ENCODE peak calls at places on chromosomes 13 and 19, in seven cellular contexts. K is BJ, X is cardiac fibroblast, S is left ventricle myocardium inferior, D is neural crest cell, M is uterus, U is gastrocnemius medialis. N is an unnamed sample.

GRCh38 chr13:105196052-105196451 is 1339.4 kb downstream of the EFNB2 start:
- DNase-seq in U (no peak), X (peak), K (no peak), D (no peak), S (no peak), M (no peak), N (peak)

GRCh38 chr13:29452773-29453574 is 142.5 kb downstream of the SLC7A1 start:
- DNase-seq in D (no peak), S (no peak), K (peak), M (no peak), X (no peak), U (no peak), N (no peak)

GRCh38 chr19:15010497-15011255 is 31.0 kb upstream of the SLC1A6 start:
- DNase-seq in U (no peak), S (no peak), X (no peak), M (no peak), D (no peak), K (no peak), N (no peak)

GRCh38 chr13:28299941-28300340 is 161.6 kb downstream of the PAN3 start:
- DNase-seq in M (no peak), D (no peak), U (no peak), K (no peak), S (no peak), X (no peak), N (no peak)

GRCh38 chr13:26046639-26047038 is 5.2 kb downstream of the SHISA2 start:
- DNase-seq in D (no peak), S (no peak), X (no peak), K (no peak), U (no peak), M (no peak), N (no peak)

GRCh38 chr19:55027472-55028337 is 10.4 kb downstream of the GP6 start:
- DNase-seq in S (no peak), K (no peak), U (no peak), D (no peak), M (no peak), X (no peak), N (peak)

GRCh38 chr19:19544257-19545127 is 6.4 kb downstream of the CILP2 start:
- DNase-seq in S (no peak), D (no peak), X (no peak), U (no peak), M (no peak), K (no peak), N (no peak)

GRCh38 chr13:113922412-113923118 is 51.3 kb downstream of the C13orf46 start:
- DNase-seq in U (no peak), S (no peak), K (no peak), M (peak), D (no peak), X (peak), N (no peak)

GRCh38 chr13:79646880-79647279 is 165.9 kb downstream of the NDFIP2 start:
- DNase-seq in U (no peak), S (no peak), D (no peak), M (no peak), K (no peak), X (no peak), N (no peak)

GRCh38 chr19:48170817-48171347 is 402 bp downstream of the ZSWIM9 start:
- DNase-seq in M (no peak), S (no peak), X (no peak), K (no peak), U (no peak), D (no peak), N (no peak)

GRCh38 chr19:41575998-41576397 is at the start of gene CEACAM21:
- DNase-seq in U (peak), S (peak), D (no peak), K (no peak), M (peak), X (no peak), N (no peak)

GRCh38 chr13:50788551-50788950 is 54.9 kb downstream of the DLEU7 start:
- DNase-seq in D (no peak), M (no peak), X (no peak), U (no peak), S (no peak), K (no peak), N (no peak)

GRCh38 chr13:50989476-50989875 is 79.9 kb downstream of the RNASEH2B start:
- DNase-seq in D (no peak), K (no peak), M (peak), U (no peak), X (peak), S (no peak), N (no peak)

GRCh38 chr19:46728693-46729339 is 11.9 kb upstream of the PRKD2 start:
- DNase-seq in M (peak), S (peak), X (peak), K (no peak), D (peak), U (no peak), N (peak)

GRCh38 chr19:13164370-13165090 is 14.3 kb downstream of the IER2 start:
- DNase-seq in X (peak), D (peak), M (peak), U (no peak), S (peak), K (no peak), N (peak)

GRCh38 chr19:16876904-16877361 is 11.9 kb upstream of the F2RL3 start:
- DNase-seq in X (peak), S (no peak), D (no peak), K (no peak), M (no peak), U (no peak), N (no peak)

GRCh38 chr13:31431722-31432137 is 232.0 kb downstream of the B3GLCT start:
- DNase-seq in D (peak), X (peak), U (no peak), M (peak), S (peak), K (no peak), N (peak)

GRCh38 chr19:42051166-42052115 is 18.6 kb downstream of the GRIK5 start:
- DNase-seq in K (no peak), S (no peak), D (no peak), U (no peak), X (no peak), M (no peak), N (peak)

GRCh38 chr13:51998723-51999471 is 12.4 kb downstream of the ATP7B start:
- DNase-seq in X (no peak), U (no peak), D (no peak), S (no peak), M (no peak), K (no peak), N (no peak)

GRCh38 chr19:49443366-49444099 is 2.2 kb upstream of the SLC17A7 start:
- DNase-seq in K (peak), M (peak), U (peak), X (peak), D (peak), S (peak), N (peak)

GRCh38 chr13:112229992-112230872 is 145.9 kb upstream of the SPACA7 start:
- DNase-seq in S (no peak), K (no peak), D (no peak), U (no peak), M (no peak), X (no peak), N (no peak)

GRCh38 chr19:16587031-16588023 is 15.1 kb upstream of the SLC35E1 start:
- DNase-seq in K (no peak), U (no peak), S (no peak), M (no peak), X (no peak), D (no peak), N (no peak)

GRCh38 chr19:42018503-42019193 is 24.6 kb upstream of the ATP1A3 start:
- DNase-seq in U (no peak), K (no peak), M (no peak), D (no peak), S (no peak), X (no peak), N (no peak)

GRCh38 chr13:37869756-37870488 is at the start of gene TRPC4:
- DNase-seq in U (no peak), M (peak), S (peak), X (peak), D (peak), K (no peak), N (peak)

GRCh38 chr13:108597943-108598342 is 31.5 kb upstream of the MYO16 start:
- DNase-seq in U (no peak), K (no peak), S (no peak), X (no peak), M (no peak), D (no peak), N (no peak)

GRCh38 chr19:1776606-1777147 is 23.4 kb downstream of the ONECUT3 start:
- DNase-seq in S (no peak), D (no peak), X (no peak), K (no peak), M (no peak), U (no peak), N (no peak)

GRCh38 chr19:660793-661426 is 2.1 kb downstream of the RNF126 start:
- DNase-seq in U (no peak), D (no peak), M (no peak), K (no peak), X (no peak), S (no peak), N (no peak)

GRCh38 chr13:83825676-83826075 is 56.6 kb downstream of the SLITRK1 start:
- DNase-seq in M (no peak), K (no peak), D (no peak), X (no peak), U (no peak), S (no peak), N (no peak)

GRCh38 chr19:37505958-37506386 is 767 bp upstream of the ZNF793 start:
- DNase-seq in U (no peak), M (no peak), K (no peak), S (no peak), D (no peak), X (no peak), N (no peak)

GRCh38 chr13:97360610-97361009 is 73.4 kb upstream of the RAP2A start:
- DNase-seq in X (no peak), M (no peak), S (no peak), K (no peak), U (no peak), D (no peak), N (no peak)

GRCh38 chr13:97364031-97364430 is 69.9 kb upstream of the RAP2A start:
- DNase-seq in S (no peak), D (no peak), U (no peak), M (no peak), K (no peak), X (no peak), N (no peak)

GRCh38 chr13:97354808-97355207 is 79.2 kb upstream of the RAP2A start:
- DNase-seq in M (no peak), K (no peak), X (no peak), U (no peak), D (no peak), S (no peak), N (no peak)

GRCh38 chr13:97356592-97356991 is 77.4 kb upstream of the RAP2A start:
- DNase-seq in S (no peak), U (no peak), M (no peak), D (no peak), X (no peak), K (no peak), N (no peak)

DNA sequence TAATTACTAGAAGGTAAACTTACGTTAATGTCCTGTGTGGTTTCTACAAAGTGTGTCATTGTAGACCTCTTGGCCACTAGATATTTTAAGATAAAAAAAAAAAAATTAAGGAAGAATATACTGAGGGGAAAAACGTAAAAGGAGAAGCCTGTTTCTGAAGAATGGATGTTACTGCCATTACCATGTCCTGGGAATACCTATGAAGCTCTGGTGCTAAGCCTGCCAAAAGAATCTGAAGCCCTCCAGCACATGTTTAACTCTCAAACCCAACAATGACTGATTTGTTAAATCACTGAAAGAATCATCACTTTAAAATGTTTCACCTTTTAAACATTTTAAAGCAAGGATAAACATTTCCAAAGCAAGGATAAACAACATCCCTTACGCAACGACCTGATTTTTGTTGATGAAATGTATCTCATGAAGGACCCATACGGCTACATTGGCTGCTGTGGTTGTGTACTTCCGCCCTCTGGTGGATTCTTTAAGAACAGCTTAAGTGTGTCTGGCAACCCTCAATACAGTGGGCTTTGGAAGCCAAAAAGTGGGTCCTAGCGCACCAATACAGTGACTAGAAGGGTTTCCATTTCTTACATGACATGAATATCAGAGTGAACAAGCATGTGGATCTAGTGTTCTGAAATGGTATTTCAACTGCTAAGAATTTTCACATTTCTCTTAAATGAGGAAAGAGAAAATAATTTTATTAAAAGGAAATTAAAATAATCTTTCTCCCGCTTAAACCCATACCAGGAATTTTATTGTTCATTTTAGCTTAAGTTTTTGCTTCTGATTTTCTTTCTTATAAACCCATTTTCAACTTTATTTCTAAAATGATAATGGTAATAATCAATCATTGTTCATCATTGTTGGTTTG is 74.5 kb upstream of the RAP2A start:
- DNase-seq in D (peak), K (peak), M (peak), S (no peak), X (peak), U (no peak), N (peak)
- TF ChIP-seq CTCF in D (peak), K (peak), M (peak), S (peak), X (peak), U (peak), N (peak)

GRCh38 chr19:29643361-29643935 is 21.8 kb upstream of the PLEKHF1 start:
- DNase-seq in M (no peak), K (no peak), D (no peak), X (no peak), U (no peak), S (no peak), N (no peak)
- TF ChIP-seq CTCF in M (no peak), K (no peak), D (no peak), X (no peak), U (no peak), S (no peak), N (no peak)

GRCh38 chr13:110507678-110508381 is 53.7 kb downstream of the RAB20 start:
- DNase-seq in S (peak), D (no peak), U (peak), X (no peak), K (no peak), M (no peak), N (peak)
- TF ChIP-seq CTCF in S (peak), D (no peak), U (peak), X (peak), K (no peak), M (no peak), N (no peak)

GRCh38 chr13:100675660-100676129 is 1.1 kb upstream of the TMTC4 start:
- DNase-seq in X (no peak), S (no peak), D (no peak), M (no peak), U (no peak), K (no peak), N (no peak)

GRCh38 chr13:100673376-100673830 is 1.2 kb downstream of the TMTC4 start:
- DNase-seq in X (no peak), S (no peak), K (no peak), U (no peak), D (peak), M (no peak), N (no peak)

GRCh38 chr13:100674363-100674847 is at the start of gene TMTC4:
- DNase-seq in S (no peak), D (no peak), U (no peak), M (no peak), X (no peak), K (no peak), N (no peak)

GRCh38 chr13:100673831-100674362 is 698 bp downstream of the TMTC4 start:
- DNase-seq in S (peak), K (peak), M (peak), U (no peak), X (peak), D (no peak), N (peak)

GRCh38 chr13:100674848-100675659 is 459 bp upstream of the TMTC4 start:
- DNase-seq in S (peak), X (peak), D (peak), K (peak), M (peak), U (peak), N (peak)
- TF ChIP-seq CTCF in S (peak), X (peak), D (no peak), K (peak), M (peak), U (peak), N (no peak)

DNA sequence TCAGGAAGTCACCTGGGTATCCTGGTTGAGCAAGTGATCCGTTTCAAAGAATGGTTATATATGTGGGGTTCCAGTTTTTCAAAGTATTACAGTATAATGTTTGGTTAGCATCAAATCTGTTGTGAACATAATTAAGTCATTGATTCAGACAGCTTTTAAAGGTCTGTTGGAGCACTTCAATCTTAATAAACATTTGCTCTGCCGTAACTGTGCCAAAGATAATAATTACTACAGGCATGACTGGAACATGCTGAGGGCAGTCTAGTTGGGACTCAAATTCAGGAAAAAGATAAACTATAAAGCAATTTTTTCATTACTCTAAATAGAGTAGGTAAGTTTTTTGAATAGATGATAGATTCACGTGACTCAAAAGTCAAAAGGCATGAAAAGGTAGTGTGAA is 23.3 kb downstream of the HNRNPM start:
- DNase-seq in X (no peak), K (no peak), D (no peak), M (no peak), U (no peak), S (no peak), N (no peak)
- TF ChIP-seq CTCF in X (no peak), K (no peak), D (no peak), M (no peak), U (no peak), S (no peak), N (no peak)

DNA sequence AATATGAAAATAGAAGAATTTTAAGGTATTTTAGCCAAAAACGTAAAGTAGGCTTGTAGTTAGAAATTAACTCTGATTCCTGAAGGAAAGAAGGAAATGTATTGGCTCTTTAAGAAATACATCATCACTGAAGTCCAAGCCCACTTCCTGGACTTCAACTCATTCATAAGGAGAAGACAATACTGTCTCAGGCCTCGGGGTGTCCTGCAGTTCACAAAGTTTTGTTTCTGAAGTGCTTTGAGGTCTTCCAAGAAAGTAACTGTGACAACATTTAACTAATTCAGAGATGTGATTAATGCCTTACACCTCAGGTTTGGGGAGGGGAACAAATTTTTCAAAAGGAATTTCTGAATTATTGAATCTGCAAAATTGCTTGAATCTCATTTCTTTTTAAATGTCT is 65.8 kb upstream of the STARD13 start:
- DNase-seq in M (no peak), S (no peak), D (no peak), X (peak), K (no peak), U (no peak), N (no peak)
- TF ChIP-seq CTCF in M (peak), S (peak), D (no peak), X (peak), K (no peak), U (no peak), N (no peak)

DNA sequence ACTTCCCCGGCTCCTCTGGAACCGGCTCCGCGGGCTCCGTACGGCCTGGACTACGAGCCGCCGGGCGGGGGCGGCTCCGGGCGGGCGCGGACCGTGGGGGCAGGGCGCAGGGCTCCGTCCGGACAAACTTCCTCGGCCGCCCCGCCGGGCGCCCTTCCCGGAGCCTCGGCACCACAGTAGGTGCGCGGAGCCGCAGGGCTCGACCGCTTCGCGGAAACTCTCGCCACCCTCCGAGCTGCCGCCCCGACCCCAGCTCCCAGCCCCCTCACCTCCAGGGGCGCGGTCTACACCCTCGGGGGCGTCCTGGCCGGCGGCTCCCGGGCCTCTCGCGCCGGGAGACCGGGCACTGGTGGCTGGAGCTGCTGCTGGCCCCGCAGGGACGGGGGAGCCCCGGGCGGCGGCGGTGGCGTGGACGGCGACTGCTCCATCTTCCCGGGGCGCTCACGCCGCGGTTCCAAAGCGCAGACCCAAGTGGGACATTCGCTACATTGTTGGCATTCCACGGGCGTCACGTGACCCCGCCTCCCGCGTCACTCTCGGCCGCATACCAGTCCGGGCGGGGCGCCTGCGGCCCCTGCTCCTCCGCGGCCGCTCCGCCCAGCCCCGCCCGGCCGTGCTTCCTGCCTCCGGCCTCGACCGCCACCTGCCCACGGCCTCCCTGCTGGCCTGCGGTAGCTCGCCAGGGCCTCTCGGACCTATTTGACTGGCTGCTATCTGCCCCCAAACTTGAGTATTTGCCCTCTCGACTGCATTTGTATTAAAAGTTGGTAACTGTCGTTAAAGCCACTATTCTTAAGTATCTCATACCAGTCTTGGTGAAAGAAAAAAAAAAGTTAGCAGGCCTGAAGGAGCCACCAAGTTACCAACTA is at the start of gene LATS2:
- DNase-seq in X (peak), M (peak), U (peak), D (peak), K (peak), S (peak), N (peak)
- TF ChIP-seq CTCF in X (no peak), M (peak), U (peak), D (no peak), K (peak), S (peak), N (no peak)

GRCh38 chr19:36139473-36140288 is at the start of gene CAPNS1:
- DNase-seq in U (peak), D (peak), M (peak), S (peak), K (peak), X (peak), N (peak)
- TF ChIP-seq CTCF in U (no peak), D (peak), M (peak), S (peak), K (no peak), X (no peak), N (no peak)

N was measured in MCF 10A.